ENCODE peak calls at places on chromosomes 12 and 14, in ten cellular contexts. W, O, B, R, T, J, V, G, P and A are unnamed samples.

GRCh38 chr14:73800970-73801515 is 50.6 kb upstream of the PTGR2 start:
- DNase-seq in W (no peak), O (no peak), B (no peak), R (no peak), T (no peak), J (no peak), V (no peak), G (no peak), P (no peak), A (no peak)

GRCh38 chr12:12503384-12504078 is 59.1 kb downstream of the DUSP16 start:
- DNase-seq in W (no peak), O (no peak), B (no peak), R (no peak), T (no peak), J (peak), V (no peak), G (no peak), P (no peak), A (no peak)

GRCh38 chr12:31117203-31118011 is 43.7 kb downstream of the DDX11 start:
- DNase-seq in W (peak), O (peak), B (peak), R (peak), T (peak), J (peak), V (peak), G (no peak), P (no peak), A (no peak)

GRCh38 chr12:106632797-106633450 is 50.1 kb downstream of the RFX4 start:
- DNase-seq in W (no peak), O (peak), B (peak), R (no peak), T (no peak), J (no peak), V (no peak), G (no peak), P (no peak), A (no peak)

GRCh38 chr12:51009038-51009437 is 17.1 kb downstream of the SLC11A2 start:
- DNase-seq in W (peak), O (peak), B (no peak), R (peak), T (no peak), J (no peak), V (no peak), G (no peak), P (peak), A (peak)

GRCh38 chr12:58969227-58969626 is 48.9 kb upstream of the LRIG3 start:
- DNase-seq in W (no peak), O (no peak), B (no peak), R (no peak), T (no peak), J (no peak), V (no peak), G (no peak), P (no peak), A (no peak)

GRCh38 chr14:79781882-79782281 is 429.4 kb downstream of the DIO2 start:
- DNase-seq in W (no peak), O (peak), B (peak), R (no peak), T (no peak), J (no peak), V (no peak), G (no peak), P (no peak), A (no peak)

GRCh38 chr14:61438860-61439765 is 117.7 kb downstream of the PRKCH start:
- DNase-seq in W (no peak), O (peak), B (peak), R (peak), T (no peak), J (peak), V (no peak), G (no peak), P (no peak), A (peak)

GRCh38 chr12:121238604-121239334 is 28.8 kb downstream of the P2RX4 start:
- DNase-seq in W (peak), O (no peak), B (no peak), R (peak), T (no peak), J (peak), V (no peak), G (peak), P (no peak), A (no peak)

GRCh38 chr14:23320584-23321571 is at the start of gene PABPN1:
- DNase-seq in W (peak), O (peak), B (peak), R (peak), T (peak), J (peak), V (peak), G (peak), P (peak), A (peak)

GRCh38 chr14:64550539-64551333 is 975 bp downstream of the PPP1R36 start:
- DNase-seq in W (no peak), O (no peak), B (no peak), R (no peak), T (no peak), J (no peak), V (no peak), G (peak), P (no peak), A (no peak)

GRCh38 chr14:105760691-105761344 is 234.4 kb downstream of the TMEM121 start:
- DNase-seq in W (no peak), O (no peak), B (no peak), R (no peak), T (no peak), J (no peak), V (no peak), G (no peak), P (no peak), A (no peak)

GRCh38 chr14:31909977-31910376 is 167.1 kb upstream of the ARHGAP5 start:
- DNase-seq in W (no peak), O (no peak), B (no peak), R (no peak), T (no peak), J (no peak), V (no peak), G (no peak), P (no peak), A (no peak)

GRCh38 chr12:51636581-51636980 is 45.5 kb downstream of the SCN8A start:
- DNase-seq in W (no peak), O (no peak), B (peak), R (peak), T (no peak), J (no peak), V (no peak), G (no peak), P (no peak), A (no peak)

GRCh38 chr12:111354511-111354910 is 14.4 kb downstream of the PHETA1 start:
- DNase-seq in W (no peak), O (no peak), B (no peak), R (no peak), T (no peak), J (no peak), V (no peak), G (no peak), P (no peak), A (no peak)

GRCh38 chr14:54818201-54819133 is 84.2 kb downstream of the GCH1 start:
- DNase-seq in W (no peak), O (peak), B (peak), R (no peak), T (no peak), J (no peak), V (no peak), G (peak), P (peak), A (no peak)

GRCh38 chr12:86735851-86736250 is 479.7 kb upstream of the MGAT4C start:
- DNase-seq in W (no peak), O (no peak), B (no peak), R (no peak), T (no peak), J (no peak), V (no peak), G (no peak), P (no peak), A (no peak)

GRCh38 chr12:13045816-13046215 is 1.6 kb downstream of the FAM234B start:
- DNase-seq in W (no peak), O (no peak), B (no peak), R (no peak), T (no peak), J (no peak), V (no peak), G (no peak), P (no peak), A (no peak)

GRCh38 chr12:55112378-55112777 is 13.8 kb upstream of the OR9K2 start:
- DNase-seq in W (no peak), O (no peak), B (no peak), R (no peak), T (no peak), J (no peak), V (no peak), G (no peak), P (no peak), A (no peak)

GRCh38 chr14:64707661-64708060 is 3.4 kb downstream of the PLEKHG3 start:
- DNase-seq in W (no peak), O (peak), B (peak), R (peak), T (no peak), J (no peak), V (no peak), G (no peak), P (no peak), A (no peak)

GRCh38 chr12:27498761-27499160 is 25.2 kb upstream of the PPFIBP1 start:
- DNase-seq in W (peak), O (peak), B (no peak), R (peak), T (no peak), J (no peak), V (no peak), G (peak), P (no peak), A (no peak)

GRCh38 chr14:88204221-88204620 is 118.8 kb downstream of the KCNK10 start:
- DNase-seq in W (no peak), O (no peak), B (no peak), R (no peak), T (no peak), J (no peak), V (no peak), G (no peak), P (no peak), A (no peak)

GRCh38 chr14:102525213-102526143 is 15.9 kb upstream of the ANKRD9 start:
- DNase-seq in W (peak), O (peak), B (peak), R (peak), T (no peak), J (no peak), V (no peak), G (peak), P (no peak), A (no peak)

GRCh38 chr12:96091833-96092232 is 56.4 kb upstream of the LTA4H start:
- DNase-seq in W (no peak), O (peak), B (peak), R (peak), T (no peak), J (peak), V (no peak), G (no peak), P (no peak), A (no peak)

GRCh38 chr12:107236824-107237467 is 143.6 kb upstream of the CRY1 start:
- DNase-seq in W (peak), O (peak), B (peak), R (no peak), T (no peak), J (no peak), V (no peak), G (no peak), P (no peak), A (no peak)

GRCh38 chr14:51462706-51463105 is 189.0 kb upstream of the FRMD6 start:
- DNase-seq in W (no peak), O (no peak), B (no peak), R (no peak), T (no peak), J (no peak), V (no peak), G (no peak), P (no peak), A (no peak)

GRCh38 chr14:33357225-33358010 is 418.7 kb downstream of the NPAS3 start:
- DNase-seq in W (no peak), O (no peak), B (no peak), R (no peak), T (no peak), J (no peak), V (no peak), G (peak), P (no peak), A (no peak)

GRCh38 chr12:90936230-90937005 is 18.6 kb downstream of the CCER1 start:
- DNase-seq in W (peak), O (no peak), B (no peak), R (no peak), T (no peak), J (peak), V (no peak), G (no peak), P (no peak), A (no peak)

GRCh38 chr12:119949145-119949544 is 39.9 kb upstream of the BICDL1 start:
- DNase-seq in W (no peak), O (no peak), B (no peak), R (no peak), T (no peak), J (no peak), V (no peak), G (no peak), P (no peak), A (no peak)